ENCODE peak calls at places on chromosomes 11 and 22, in ten cellular contexts. F is HCT116, U is A549, A is upper lobe of left lung, Q is HepG2, K is heart left ventricle, G is right lobe of liver, R is gastrocnemius medialis, N is body of pancreas, B is GM12878. P is an unnamed sample.

GRCh38 chr11:71307811-71308645 is 55.7 kb upstream of the SHANK2 start:
- ATAC-seq in F (no peak), U (peak), A (no peak), Q (peak), K (no peak), G (no peak), R (no peak), N (no peak), B (no peak), P (no peak)

GRCh38 chr22:50253941-50254340 is 2.9 kb upstream of the HDAC10 start:
- ATAC-seq in F (no peak), U (no peak), A (no peak), Q (no peak), K (no peak), G (no peak), R (no peak), N (no peak), B (no peak), P (no peak)

GRCh38 chr11:15157181-15157580 is 42.5 kb downstream of the INSC start:
- ATAC-seq in F (no peak), U (no peak), A (no peak), Q (no peak), K (no peak), G (no peak), R (no peak), N (no peak), B (no peak), P (no peak)

GRCh38 chr11:116916052-116916451 is 78.6 kb upstream of the APOA1 start:
- ATAC-seq in F (no peak), U (no peak), A (no peak), Q (no peak), K (no peak), G (no peak), R (no peak), N (no peak), B (no peak), P (no peak)

GRCh38 chr11:12411806-12412727 is 34.7 kb downstream of the PARVA start:
- ATAC-seq in F (peak), U (peak), A (peak), Q (peak), K (peak), G (peak), R (peak), N (peak), B (peak), P (peak)

GRCh38 chr22:32904044-32904443 is 102.5 kb downstream of the TIMP3 start:
- ATAC-seq in F (peak), U (peak), A (no peak), Q (peak), K (peak), G (peak), R (no peak), N (no peak), B (peak), P (peak)

GRCh38 chr11:126432065-126432461 is 76.6 kb downstream of the ST3GAL4 start:
- ATAC-seq in F (peak), U (peak), A (no peak), Q (no peak), K (peak), G (no peak), R (no peak), N (no peak), B (no peak), P (peak)

GRCh38 chr22:16917144-16918003 is 90.6 kb downstream of the GAB4 start:
- ATAC-seq in F (peak), U (peak), A (no peak), Q (peak), K (peak), G (peak), R (peak), N (no peak), B (peak), P (peak)

GRCh38 chr11:95304777-95305176 is 73.8 kb upstream of the SESN3 start:
- ATAC-seq in F (no peak), U (no peak), A (no peak), Q (no peak), K (no peak), G (no peak), R (no peak), N (no peak), B (peak), P (no peak)

GRCh38 chr11:112033902-112034301 is 8.7 kb downstream of the DLAT start:
- ATAC-seq in F (no peak), U (no peak), A (no peak), Q (no peak), K (no peak), G (no peak), R (no peak), N (no peak), B (no peak), P (no peak)

GRCh38 chr22:50169181-50169759 is 1.3 kb upstream of the PANX2 start:
- ATAC-seq in F (no peak), U (no peak), A (no peak), Q (no peak), K (no peak), G (no peak), R (no peak), N (no peak), B (no peak), P (no peak)

GRCh38 chr11:33256031-33256807 is 962 bp upstream of the HIPK3 start:
- ATAC-seq in F (no peak), U (no peak), A (no peak), Q (no peak), K (no peak), G (no peak), R (no peak), N (no peak), B (no peak), P (no peak)
- TF ChIP-seq POLR2A in F (no peak), U (no peak), A (no peak), Q (no peak), K (no peak), G (no peak), R (no peak), N (no peak), B (no peak), P (no peak)

GRCh38 chr11:20363500-20364411 is at the start of gene HTATIP2:
- ATAC-seq in F (peak), U (peak), A (peak), Q (no peak), K (peak), G (peak), R (peak), N (peak), B (peak), P (peak)
- TF ChIP-seq POLR2A in F (peak), U (peak), A (peak), Q (no peak), K (peak), G (peak), R (peak), N (peak), B (peak), P (peak)

GRCh38 chr11:44577231-44577834 is 11.9 kb downstream of the CD82 start:
- ATAC-seq in F (no peak), U (no peak), A (no peak), Q (peak), K (no peak), G (no peak), R (no peak), N (no peak), B (peak), P (no peak)
- TF ChIP-seq POLR2A in F (no peak), U (no peak), A (no peak), Q (no peak), K (no peak), G (no peak), R (no peak), N (no peak), B (no peak), P (no peak)

GRCh38 chr22:38759005-38759404 is 3.2 kb upstream of the SUN2 start:
- ATAC-seq in F (no peak), U (no peak), A (no peak), Q (no peak), K (no peak), G (no peak), R (no peak), N (no peak), B (no peak), P (no peak)
- TF ChIP-seq POLR2A in F (no peak), U (no peak), A (no peak), Q (no peak), K (no peak), G (no peak), R (no peak), N (no peak), B (no peak), P (no peak)

P was measured in gastroesophageal sphincter.